ENCODE peak calls at places on chromosomes 6 and 20, in six cellular contexts. One of them, this sample, is unnamed.
A peak's percentile ranks its signal among the peaks of the same experiment; 100 is the strongest.

GRCh38 chr6:10237284-10238043 is 177.4 kb downstream of the TFAP2A start:
- DNase-seq in HCT116: peak; percentile 86
- DNase-seq in HepG2: no peak
- DNase-seq in K562: peak; percentile 18
- DNase-seq in GM12878: no peak
- DNase-seq in A549: peak; percentile 35
- DNase-seq in this sample: no peak

GRCh38 chr20:14706555-14706954 is 369.1 kb upstream of the FLRT3 start:
- DNase-seq in HepG2: no peak
- DNase-seq in HCT116: no peak
- DNase-seq in K562: no peak
- DNase-seq in GM12878: no peak
- DNase-seq in A549: no peak
- DNase-seq in this sample: no peak

GRCh38 chr20:33883164-33883563 is 72.0 kb downstream of the CHMP4B start:
- DNase-seq in HCT116: no peak
- DNase-seq in K562: no peak
- DNase-seq in HepG2: no peak
- DNase-seq in GM12878: peak; percentile 73
- DNase-seq in A549: no peak
- DNase-seq in this sample: no peak

GRCh38 chr6:75349262-75349984 is 64.8 kb upstream of the TMEM30A start:
- DNase-seq in A549: no peak
- DNase-seq in HepG2: no peak
- DNase-seq in GM12878: no peak
- DNase-seq in HCT116: no peak
- DNase-seq in K562: peak; percentile 27
- DNase-seq in this sample: peak; percentile 74

GRCh38 chr20:62799036-62799435 is 2.8 kb downstream of the MRGBP start:
- DNase-seq in HepG2: no peak
- DNase-seq in K562: no peak
- DNase-seq in A549: no peak
- DNase-seq in HCT116: no peak
- DNase-seq in GM12878: no peak
- DNase-seq in this sample: no peak

GRCh38 chr20:9139106-9139808 is 70.4 kb downstream of the PLCB4 start:
- DNase-seq in GM12878: no peak
- DNase-seq in A549: no peak
- DNase-seq in K562: peak; percentile 31
- DNase-seq in HepG2: no peak
- DNase-seq in HCT116: no peak
- DNase-seq in this sample: no peak

GRCh38 chr20:3889489-3890409 is 562 bp downstream of the PANK2 start:
- DNase-seq in K562: peak; percentile 69
- DNase-seq in A549: peak; percentile 49
- DNase-seq in HCT116: no peak
- DNase-seq in HepG2: peak; percentile 33
- DNase-seq in GM12878: no peak
- DNase-seq in this sample: peak; percentile 39

GRCh38 chr6:1068068-1068467 is 243.8 kb upstream of the FOXQ1 start:
- DNase-seq in K562: no peak
- DNase-seq in HCT116: no peak
- DNase-seq in GM12878: no peak
- DNase-seq in A549: no peak
- DNase-seq in HepG2: peak; percentile 60
- DNase-seq in this sample: no peak

GRCh38 chr6:41560440-41561192 is 14.4 kb downstream of the FOXP4 start:
- DNase-seq in A549: no peak
- DNase-seq in HCT116: no peak
- DNase-seq in K562: no peak
- DNase-seq in GM12878: no peak
- DNase-seq in HepG2: no peak
- DNase-seq in this sample: peak; percentile 92

GRCh38 chr20:23446505-23446904 is 6.2 kb downstream of the CST11 start:
- DNase-seq in A549: peak; percentile 35
- DNase-seq in GM12878: peak; percentile 11
- DNase-seq in HCT116: peak; percentile 35
- DNase-seq in K562: peak; percentile 62
- DNase-seq in HepG2: peak; percentile 82
- DNase-seq in this sample: peak; percentile 79

GRCh38 chr6:40036186-40036585 is 101.9 kb upstream of the MOCS1 start:
- DNase-seq in HCT116: no peak
- DNase-seq in GM12878: no peak
- DNase-seq in HepG2: no peak
- DNase-seq in A549: no peak
- DNase-seq in K562: no peak
- DNase-seq in this sample: no peak

GRCh38 chr6:10196090-10196489 is 218.8 kb downstream of the TFAP2A start:
- DNase-seq in HepG2: no peak
- DNase-seq in GM12878: no peak
- DNase-seq in A549: no peak
- DNase-seq in HCT116: no peak
- DNase-seq in K562: no peak
- DNase-seq in this sample: no peak

GRCh38 chr6:24330137-24330732 is 27.6 kb downstream of the DCDC2 start:
- DNase-seq in HepG2: peak; percentile 99
- DNase-seq in GM12878: no peak
- DNase-seq in K562: no peak
- DNase-seq in HCT116: no peak
- DNase-seq in A549: no peak
- DNase-seq in this sample: no peak

GRCh38 chr6:148599967-148600426 is 146.8 kb upstream of the UST start:
- DNase-seq in HCT116: no peak
- DNase-seq in GM12878: no peak
- DNase-seq in A549: no peak
- DNase-seq in HepG2: peak; percentile 50
- DNase-seq in K562: no peak
- DNase-seq in this sample: peak; percentile 97

GRCh38 chr6:158027590-158028285 is 46.1 kb downstream of the SYNJ2 start:
- DNase-seq in HCT116: no peak
- DNase-seq in K562: no peak
- DNase-seq in GM12878: no peak
- DNase-seq in HepG2: no peak
- DNase-seq in A549: no peak
- DNase-seq in this sample: no peak

GRCh38 chr6:132931937-132932336 is 117.6 kb downstream of the RPS12 start:
- DNase-seq in A549: no peak
- DNase-seq in HCT116: no peak
- DNase-seq in K562: no peak
- DNase-seq in HepG2: no peak
- DNase-seq in GM12878: no peak
- DNase-seq in this sample: peak; percentile 22

GRCh38 chr20:21517566-21518277 is 3.9 kb upstream of the NKX2-2 start:
- DNase-seq in A549: no peak
- DNase-seq in HCT116: no peak
- DNase-seq in K562: no peak
- DNase-seq in GM12878: no peak
- DNase-seq in HepG2: no peak
- DNase-seq in this sample: peak; percentile 60

GRCh38 chr6:20691185-20691584 is 156.9 kb downstream of the CDKAL1 start:
- DNase-seq in HepG2: no peak
- DNase-seq in A549: no peak
- DNase-seq in GM12878: no peak
- DNase-seq in K562: no peak
- DNase-seq in HCT116: no peak
- DNase-seq in this sample: no peak

GRCh38 chr6:37131104-37131959 is 38.6 kb upstream of the PIM1 start:
- DNase-seq in HepG2: peak; percentile 68
- DNase-seq in GM12878: no peak
- DNase-seq in A549: peak; percentile 37
- DNase-seq in K562: no peak
- DNase-seq in HCT116: no peak
- DNase-seq in this sample: no peak

GRCh38 chr20:34369265-34369664 is 6.2 kb downstream of the ITCH start:
- DNase-seq in HepG2: no peak
- DNase-seq in GM12878: no peak
- DNase-seq in HCT116: no peak
- DNase-seq in K562: no peak
- DNase-seq in A549: no peak
- DNase-seq in this sample: no peak

GRCh38 chr6:72950114-72950860 is 275.0 kb downstream of the KHDC1L start:
- DNase-seq in K562: no peak
- DNase-seq in GM12878: no peak
- DNase-seq in HCT116: peak; percentile 4
- DNase-seq in A549: peak; percentile 31
- DNase-seq in HepG2: peak; percentile 31
- DNase-seq in this sample: no peak

GRCh38 chr6:6918216-6918983 is 189.4 kb upstream of the RREB1 start:
- DNase-seq in A549: no peak
- DNase-seq in GM12878: peak; percentile 91
- DNase-seq in K562: peak; percentile 41
- DNase-seq in HepG2: no peak
- DNase-seq in HCT116: peak; percentile 13
- DNase-seq in this sample: no peak

GRCh38 chr6:89745728-89746127 is 73.9 kb downstream of the MDN1 start:
- DNase-seq in A549: no peak
- DNase-seq in HCT116: no peak
- DNase-seq in GM12878: no peak
- DNase-seq in HepG2: no peak
- DNase-seq in K562: no peak
- DNase-seq in this sample: no peak

GRCh38 chr6:34934516-34934915 is 45.5 kb downstream of the ANKS1A start:
- DNase-seq in HCT116: no peak
- DNase-seq in GM12878: no peak
- DNase-seq in HepG2: no peak
- DNase-seq in K562: no peak
- DNase-seq in A549: no peak
- DNase-seq in this sample: no peak

GRCh38 chr6:53526000-53526399 is 18.9 kb downstream of the GCLC start:
- DNase-seq in HepG2: no peak
- DNase-seq in GM12878: no peak
- DNase-seq in K562: no peak
- DNase-seq in HCT116: no peak
- DNase-seq in A549: no peak
- DNase-seq in this sample: peak; percentile 6

GRCh38 chr6:134741193-134741521 is 208.7 kb downstream of the ALDH8A1 start:
- DNase-seq in K562: no peak
- DNase-seq in GM12878: no peak
- DNase-seq in HCT116: no peak
- DNase-seq in A549: no peak
- DNase-seq in HepG2: no peak
- DNase-seq in this sample: peak; percentile 52

GRCh38 chr6:134744301-134744700 is 205.6 kb downstream of the ALDH8A1 start:
- DNase-seq in GM12878: no peak
- DNase-seq in HepG2: no peak
- DNase-seq in HCT116: no peak
- DNase-seq in A549: no peak
- DNase-seq in K562: no peak
- DNase-seq in this sample: no peak

GRCh38 chr6:134739299-134740090 is 210.4 kb downstream of the ALDH8A1 start:
- DNase-seq in A549: no peak
- DNase-seq in HCT116: no peak
- DNase-seq in HepG2: no peak
- DNase-seq in K562: no peak
- DNase-seq in GM12878: no peak
- DNase-seq in this sample: no peak

GRCh38 chr6:134738486-134738885 is 211.4 kb downstream of the ALDH8A1 start:
- DNase-seq in A549: no peak
- DNase-seq in GM12878: no peak
- DNase-seq in HCT116: no peak
- DNase-seq in HepG2: no peak
- DNase-seq in K562: no peak
- DNase-seq in this sample: no peak

DNA sequence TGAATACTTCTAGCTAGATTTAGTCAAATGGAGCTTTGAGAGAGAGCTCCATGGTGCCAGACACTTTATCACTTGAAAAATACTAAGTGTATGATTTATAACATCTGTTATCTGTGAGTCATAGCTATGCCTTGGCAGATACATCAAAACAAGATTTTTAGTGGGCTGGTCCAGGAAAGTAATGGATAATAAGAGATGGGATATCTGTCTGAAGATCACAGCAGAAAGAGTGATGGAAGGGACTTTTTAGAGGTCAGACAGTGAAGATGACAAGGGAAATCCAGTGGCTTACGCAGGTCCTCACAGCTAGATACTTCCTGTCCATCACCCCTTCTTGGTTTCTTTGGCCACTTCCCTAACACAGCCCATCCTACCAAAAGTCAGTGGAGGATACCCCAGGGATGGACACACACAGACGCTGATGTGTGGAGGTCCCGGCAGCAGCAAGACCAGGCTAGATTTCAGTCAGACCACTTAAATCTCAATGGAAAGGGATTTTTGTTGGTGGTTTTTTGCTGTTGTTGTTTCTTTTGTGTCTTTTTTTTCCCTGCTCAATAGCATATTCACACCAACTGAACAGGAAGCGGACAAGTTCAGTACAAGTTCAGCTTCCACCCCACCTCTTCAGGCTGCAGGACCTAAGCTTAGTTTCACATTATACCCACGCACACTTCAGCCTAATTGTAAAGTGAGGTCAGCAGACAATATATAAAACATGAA is 209.3 kb downstream of the ALDH8A1 start:
- DNase-seq in A549: no peak
- DNase-seq in HepG2: no peak
- DNase-seq in K562: no peak
- DNase-seq in HCT116: no peak
- DNase-seq in GM12878: no peak
- DNase-seq in this sample: no peak
- TF ChIP-seq REST in A549: no peak
- TF ChIP-seq REST in HepG2: no peak
- TF ChIP-seq REST in K562: no peak
- TF ChIP-seq REST in HCT116: no peak
- TF ChIP-seq REST in GM12878: no peak
- TF ChIP-seq REST in this sample: no peak

GRCh38 chr6:125802943-125803377 is 12.2 kb downstream of the NCOA7 start:
- DNase-seq in HepG2: no peak
- DNase-seq in K562: no peak
- DNase-seq in HCT116: no peak
- DNase-seq in GM12878: no peak
- DNase-seq in A549: no peak
- DNase-seq in this sample: no peak
- TF ChIP-seq REST in HepG2: no peak
- TF ChIP-seq REST in K562: no peak
- TF ChIP-seq REST in HCT116: no peak
- TF ChIP-seq REST in GM12878: no peak
- TF ChIP-seq REST in A549: no peak
- TF ChIP-seq REST in this sample: no peak

GRCh38 chr6:14209005-14209404 is 91.4 kb downstream of the CD83 start:
- DNase-seq in HCT116: no peak
- DNase-seq in HepG2: no peak
- DNase-seq in K562: no peak
- DNase-seq in GM12878: no peak
- DNase-seq in A549: no peak
- DNase-seq in this sample: no peak
- TF ChIP-seq REST in HCT116: no peak
- TF ChIP-seq REST in HepG2: no peak
- TF ChIP-seq REST in K562: no peak
- TF ChIP-seq REST in GM12878: no peak
- TF ChIP-seq REST in A549: no peak
- TF ChIP-seq REST in this sample: no peak

DNA sequence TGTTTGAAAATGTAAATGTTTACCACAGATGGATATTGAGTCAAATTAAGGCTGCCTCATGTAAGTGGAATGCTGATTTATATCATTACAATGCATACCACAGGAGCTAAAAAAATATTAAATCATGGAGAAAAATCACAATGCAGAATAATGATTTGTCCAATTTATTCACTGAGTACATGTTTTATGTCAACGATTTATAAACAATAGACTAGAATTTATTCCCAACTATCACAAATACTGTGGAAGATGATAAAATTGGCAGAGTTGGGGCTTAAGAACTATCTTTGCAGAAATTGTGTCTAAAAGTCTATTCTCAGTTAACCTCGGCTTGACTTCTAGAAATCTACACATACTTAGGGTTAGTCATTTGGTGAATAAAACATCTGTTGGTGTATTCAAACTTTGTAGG is 472.1 kb upstream of the MARCKS start:
- DNase-seq in HCT116: no peak
- DNase-seq in K562: no peak
- DNase-seq in GM12878: no peak
- DNase-seq in A549: no peak
- DNase-seq in HepG2: no peak
- DNase-seq in this sample: no peak
- TF ChIP-seq REST in HCT116: no peak
- TF ChIP-seq REST in K562: no peak
- TF ChIP-seq REST in GM12878: no peak
- TF ChIP-seq REST in A549: no peak
- TF ChIP-seq REST in HepG2: no peak
- TF ChIP-seq REST in this sample: no peak

This sample was measured in GM23338.